ENCODE peak calls at places on chromosome 6, in four cellular contexts. T is IMR-90, I is PC-3, K is fibroblast of lung. F is an unnamed sample.

GRCh38 chr6:113879186-113880096 is 22.3 kb downstream of the MARCKS start:
- DNase-seq in T (peak), I (peak), K (peak), F (peak)

GRCh38 chr6:52539607-52540006 is 37.3 kb downstream of the TRAM2 start:
- DNase-seq in T (peak), I (peak), K (no peak), F (no peak)

GRCh38 chr6:33144373-33144772 is 47.9 kb downstream of the COL11A2 start:
- DNase-seq in T (no peak), I (no peak), K (no peak), F (peak)

GRCh38 chr6:38131527-38131965 is 312.0 kb downstream of the ZFAND3 start:
- DNase-seq in T (peak), I (peak), K (peak), F (no peak)

GRCh38 chr6:169005141-169005540 is 248.5 kb downstream of the THBS2 start:
- DNase-seq in T (no peak), I (no peak), K (no peak), F (no peak)

GRCh38 chr6:16130932-16131387 is 2.1 kb downstream of the MYLIP start:
- DNase-seq in T (peak), I (peak), K (peak), F (peak)

GRCh38 chr6:15578716-15579391 is 84.0 kb downstream of the DTNBP1 start:
- DNase-seq in T (no peak), I (no peak), K (no peak), F (no peak)

GRCh38 chr6:154613137-154613676 is 102.7 kb upstream of the CNKSR3 start:
- DNase-seq in T (peak), I (peak), K (peak), F (peak)

GRCh38 chr6:166382500-166382932 is 224 bp downstream of the MPC1 start:
- DNase-seq in T (no peak), I (no peak), K (no peak), F (no peak)

GRCh38 chr6:17431581-17431980 is 38.2 kb downstream of the CAP2 start:
- DNase-seq in T (peak), I (no peak), K (peak), F (no peak)

GRCh38 chr6:49551126-49551865 is 828 bp downstream of the C6orf141 start:
- DNase-seq in T (no peak), I (peak), K (no peak), F (peak)

GRCh38 chr6:21181866-21182265 is 411.7 kb upstream of the SOX4 start:
- DNase-seq in T (no peak), I (no peak), K (no peak), F (no peak)

GRCh38 chr6:27770724-27771123 is 141.5 kb downstream of the OR2B2 start:
- DNase-seq in T (no peak), I (no peak), K (no peak), F (no peak)

GRCh38 chr6:121187833-121188200 is 146.5 kb downstream of the TBC1D32 start:
- DNase-seq in T (no peak), I (peak), K (no peak), F (no peak)

GRCh38 chr6:35603326-35604202 is 85.2 kb downstream of the FKBP5 start:
- DNase-seq in T (no peak), I (peak), K (peak), F (peak)

GRCh38 chr6:38187285-38187684 is 367.8 kb downstream of the ZFAND3 start:
- DNase-seq in T (no peak), I (no peak), K (no peak), F (no peak)

GRCh38 chr6:121557146-121557545 is 121.7 kb downstream of the GJA1 start:
- DNase-seq in T (no peak), I (no peak), K (no peak), F (no peak)

GRCh38 chr6:15479761-15480160 is 183.1 kb downstream of the DTNBP1 start:
- DNase-seq in T (no peak), I (peak), K (no peak), F (peak)

GRCh38 chr6:137705166-137706064 is 161.6 kb upstream of the TNFAIP3 start:
- DNase-seq in T (peak), I (peak), K (peak), F (peak)

GRCh38 chr6:81169166-81169565 is 583.3 kb downstream of the TENT5A start:
- DNase-seq in T (no peak), I (peak), K (peak), F (peak)

GRCh38 chr6:15663057-15663638 is 320 bp upstream of the DTNBP1 start:
- DNase-seq in T (peak), I (peak), K (peak), F (peak)

GRCh38 chr6:129709451-129709908 is 497 bp downstream of the ARHGAP18 start:
- DNase-seq in T (peak), I (peak), K (peak), F (peak)

GRCh38 chr6:72952808-72953630 is 272.3 kb downstream of the KHDC1L start:
- DNase-seq in T (peak), I (peak), K (peak), F (peak)

GRCh38 chr6:4358414-4359107 is 223.2 kb upstream of the ECI2 start:
- DNase-seq in T (peak), I (peak), K (peak), F (peak)

GRCh38 chr6:56734334-56734733 is 91.6 kb upstream of the DST start:
- DNase-seq in T (no peak), I (no peak), K (no peak), F (no peak)

GRCh38 chr6:109166643-109167042 is 71.3 kb downstream of the CEP57L1 start:
- DNase-seq in T (no peak), I (no peak), K (no peak), F (no peak)

GRCh38 chr6:165850434-165851019 is 187.5 kb upstream of the PDE10A start:
- DNase-seq in T (peak), I (peak), K (peak), F (peak)

GRCh38 chr6:142339969-142340368 is 38.2 kb downstream of the ADGRG6 start:
- DNase-seq in T (no peak), I (no peak), K (no peak), F (no peak)

GRCh38 chr6:31574106-31575061 is 981 bp upstream of the TNF start:
- DNase-seq in T (no peak), I (no peak), K (no peak), F (no peak)

GRCh38 chr6:136968831-136969230 is 46.7 kb downstream of the SLC35D3 start:
- DNase-seq in T (no peak), I (peak), K (no peak), F (no peak)

GRCh38 chr6:170229396-170229795 is 61.5 kb downstream of the DLL1 start:
- DNase-seq in T (no peak), I (no peak), K (no peak), F (no peak)

GRCh38 chr6:17768388-17768787 is 61.7 kb upstream of the NUP153 start:
- DNase-seq in T (peak), I (peak), K (peak), F (peak)

GRCh38 chr6:41786451-41787218 is 859 bp upstream of the TOMM6 start:
- DNase-seq in T (peak), I (peak), K (peak), F (peak)
- H2AFZ ChIP-seq in T (peak), I (peak), K (peak), F (peak)

GRCh38 chr6:85579581-85579980 is 14.1 kb downstream of the SNX14 start:
- DNase-seq in T (no peak), I (no peak), K (no peak), F (no peak)
- H2AFZ ChIP-seq in T (no peak), I (no peak), K (no peak), F (no peak)

GRCh38 chr6:240151-240550 is 52.1 kb upstream of the DUSP22 start:
- DNase-seq in T (no peak), I (no peak), K (no peak), F (no peak)

GRCh38 chr6:236519-236918 is 55.8 kb upstream of the DUSP22 start:
- DNase-seq in T (no peak), I (no peak), K (no peak), F (no peak)

GRCh38 chr6:246349-246748 is 45.9 kb upstream of the DUSP22 start:
- DNase-seq in T (no peak), I (no peak), K (no peak), F (no peak)

GRCh38 chr6:235763-236360 is 56.4 kb upstream of the DUSP22 start:
- DNase-seq in T (peak), I (no peak), K (peak), F (no peak)

GRCh38 chr6:241331-241865 is 50.9 kb upstream of the DUSP22 start:
- DNase-seq in T (no peak), I (no peak), K (no peak), F (no peak)
- H2AFZ ChIP-seq in T (no peak), I (no peak), K (no peak), F (no peak)

GRCh38 chr6:44327096-44327495 is 13.9 kb upstream of the AARS2 start:
- DNase-seq in T (no peak), I (no peak), K (no peak), F (no peak)
- H2AFZ ChIP-seq in T (no peak), I (no peak), K (no peak), F (no peak)

GRCh38 chr6:134757911-134758361 is 192.0 kb downstream of the ALDH8A1 start:
- DNase-seq in T (no peak), I (peak), K (peak), F (no peak)
- H2AFZ ChIP-seq in T (no peak), I (no peak), K (no peak), F (no peak)

GRCh38 chr6:11675610-11676009 is 103.0 kb downstream of the ADTRP start:
- DNase-seq in T (no peak), I (peak), K (no peak), F (no peak)
- H2AFZ ChIP-seq in T (no peak), I (peak), K (no peak), F (no peak)

DNA sequence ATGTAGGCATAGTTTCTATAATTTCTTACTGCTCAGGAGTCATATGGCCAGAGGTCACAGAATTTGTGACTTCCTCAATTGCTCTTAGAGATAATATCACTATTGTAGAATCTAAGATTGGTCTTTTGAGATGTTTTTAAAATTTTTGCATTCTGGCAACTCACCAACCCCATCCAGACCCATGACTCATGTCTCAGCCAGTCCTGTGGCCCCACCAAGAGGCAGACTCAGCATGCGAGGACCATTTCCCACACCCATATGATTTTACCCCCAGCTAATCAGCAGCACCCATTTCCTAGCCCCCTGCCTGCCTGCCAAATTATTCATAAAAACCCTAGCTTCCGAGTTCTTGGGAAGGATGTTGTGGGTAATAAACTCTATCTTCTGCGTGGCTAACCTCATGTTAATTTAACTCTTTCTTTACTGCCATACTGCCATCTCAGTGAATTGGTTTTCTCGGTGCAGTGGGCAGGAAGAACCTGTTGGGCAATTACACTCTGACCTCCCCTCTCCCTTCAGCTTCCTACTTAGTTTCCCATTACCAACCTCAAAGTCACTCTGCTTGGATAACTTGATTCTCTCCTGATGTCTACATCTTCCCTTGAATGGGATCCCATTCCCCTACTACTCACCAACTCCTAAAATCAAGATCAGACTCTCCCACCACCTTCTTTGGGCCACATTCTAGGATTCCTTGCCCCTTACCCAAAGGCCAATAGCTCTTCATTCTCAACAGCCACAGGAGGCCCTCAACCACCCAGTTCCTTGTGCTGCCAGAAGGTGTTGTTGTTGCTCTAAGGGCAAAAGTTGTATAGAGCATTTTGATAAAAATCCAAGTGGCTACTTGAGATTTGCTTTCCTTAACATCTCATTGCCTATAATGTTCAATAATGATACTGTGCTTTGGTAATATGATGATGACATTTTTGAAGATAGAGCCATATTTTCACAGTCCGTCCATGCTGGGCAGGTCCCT is 16.2 kb upstream of the IYD start:
- DNase-seq in T (peak), I (peak), K (peak), F (no peak)
- H2AFZ ChIP-seq in T (no peak), I (no peak), K (no peak), F (no peak)

GRCh38 chr6:133553652-133554051 is 312.5 kb downstream of the EYA4 start:
- DNase-seq in T (peak), I (peak), K (peak), F (peak)

GRCh38 chr6:133551436-133551835 is 310.3 kb downstream of the EYA4 start:
- DNase-seq in T (peak), I (no peak), K (peak), F (no peak)

GRCh38 chr6:133550026-133550425 is 308.9 kb downstream of the EYA4 start:
- DNase-seq in T (no peak), I (no peak), K (no peak), F (no peak)

GRCh38 chr6:133549252-133549925 is 308.2 kb downstream of the EYA4 start:
- DNase-seq in T (no peak), I (no peak), K (no peak), F (no peak)

DNA sequence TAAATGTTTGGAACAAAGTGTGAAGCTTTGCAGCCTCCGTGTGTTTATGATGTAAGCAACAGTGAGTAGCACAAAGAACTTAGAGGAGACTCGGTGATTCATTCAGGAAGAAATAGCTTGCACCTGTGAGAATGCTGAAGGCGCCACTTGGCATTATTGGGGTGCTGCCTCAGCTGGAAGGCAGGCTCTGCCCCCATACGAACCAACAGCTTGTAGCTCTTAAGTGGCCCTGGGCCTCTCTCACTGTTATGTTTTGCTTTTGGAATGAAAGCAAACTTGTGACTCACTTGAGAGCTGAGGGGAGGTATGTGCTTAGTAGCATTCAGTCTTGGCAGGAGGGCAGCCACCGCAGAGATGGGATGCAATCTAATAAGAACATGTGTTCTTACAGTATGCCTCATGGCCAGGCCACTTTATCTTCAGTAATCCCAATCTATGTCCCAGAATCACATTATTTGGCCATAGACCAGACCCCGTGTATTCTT is 310.7 kb downstream of the EYA4 start:
- DNase-seq in T (peak), I (peak), K (peak), F (no peak)
- H2AFZ ChIP-seq in T (peak), I (peak), K (no peak), F (no peak)

GRCh38 chr6:127198549-127198948 is 68.1 kb upstream of the RNF146 start:
- DNase-seq in T (peak), I (no peak), K (peak), F (no peak)
- H2AFZ ChIP-seq in T (no peak), I (no peak), K (no peak), F (no peak)

GRCh38 chr6:1554241-1554880 is 55.4 kb upstream of the FOXC1 start:
- DNase-seq in T (no peak), I (no peak), K (peak), F (no peak)
- H2AFZ ChIP-seq in T (peak), I (peak), K (peak), F (peak)

F was measured in endothelial cell of umbilical vein.